ENCODE peak calls at places on chromosomes 1 and 21, in five cellular contexts. T is GM12878, K is SK-N-SH, F is HepG2, S is K562. O is an unnamed sample.

GRCh38 chr21:41507521-41508414 is at the start of gene TMPRSS2:
- DNase-seq in F (no peak), K (no peak), T (no peak), S (no peak), O (no peak)

GRCh38 chr1:32893198-32894018 is 7.1 kb downstream of the HPCA start:
- DNase-seq in S (peak), T (no peak), K (peak), F (no peak), O (no peak)

GRCh38 chr1:237074371-237075117 is 32.6 kb downstream of the RYR2 start:
- DNase-seq in F (no peak), S (no peak), K (no peak), T (no peak), O (no peak)

GRCh38 chr1:185238447-185238846 is 78.6 kb downstream of the IVNS1ABP start:
- DNase-seq in S (no peak), F (no peak), T (no peak), K (no peak), O (no peak)

GRCh38 chr1:148318123-148318899 is 164.8 kb downstream of the PPIAL4G start:
- DNase-seq in T (peak), F (no peak), S (no peak), K (no peak), O (peak)

GRCh38 chr1:18929686-18930085 is 26.8 kb downstream of the IFFO2 start:
- DNase-seq in T (no peak), F (no peak), S (no peak), K (no peak), O (no peak)

GRCh38 chr1:174626031-174627020 is 178.6 kb downstream of the GPR52 start:
- DNase-seq in F (no peak), K (no peak), S (no peak), T (no peak), O (no peak)

GRCh38 chr1:245222931-245223330 is 68.1 kb downstream of the KIF26B start:
- DNase-seq in T (no peak), K (peak), F (no peak), S (no peak), O (no peak)

GRCh38 chr1:226603976-226604845 is 55.6 kb downstream of the STUM start:
- DNase-seq in S (no peak), F (no peak), K (no peak), T (no peak), O (no peak)

GRCh38 chr1:156154317-156154749 is 948 bp downstream of the SEMA4A start:
- DNase-seq in K (no peak), S (no peak), F (no peak), T (peak), O (peak)

GRCh38 chr1:50974618-50974935 is 4.5 kb downstream of the CDKN2C start:
- DNase-seq in T (no peak), S (no peak), K (no peak), F (no peak), O (no peak)

GRCh38 chr1:150613061-150613920 is 16.1 kb downstream of the ENSA start:
- DNase-seq in T (peak), S (peak), F (peak), K (no peak), O (peak)

GRCh38 chr1:223706077-223706988 is 6.0 kb upstream of the CAPN2 start:
- DNase-seq in S (no peak), K (no peak), F (peak), T (no peak), O (no peak)

GRCh38 chr1:23194119-23194984 is 22.9 kb downstream of the HTR1D start:
- DNase-seq in S (no peak), F (no peak), K (no peak), T (no peak), O (no peak)

GRCh38 chr1:163307479-163308171 is 14.1 kb upstream of the NUF2 start:
- DNase-seq in K (no peak), F (no peak), S (no peak), T (no peak), O (no peak)

GRCh38 chr1:170910273-170910672 is 25.1 kb upstream of the MROH9 start:
- DNase-seq in F (no peak), S (no peak), K (no peak), T (no peak), O (no peak)

GRCh38 chr1:17700363-17700762 is 54.8 kb upstream of the ACTL8 start:
- DNase-seq in T (no peak), S (no peak), K (no peak), F (no peak), O (no peak)

GRCh38 chr1:106055900-106056299 is 1000.6 kb upstream of the PRMT6 start:
- DNase-seq in K (no peak), T (no peak), F (no peak), S (no peak), O (no peak)

GRCh38 chr1:62608905-62609304 is 11.6 kb downstream of the ANGPTL3 start:
- DNase-seq in K (no peak), S (no peak), F (peak), T (no peak), O (no peak)

GRCh38 chr1:44650159-44650831 is 24.0 kb downstream of the TMEM53 start:
- DNase-seq in T (no peak), F (no peak), K (peak), S (no peak), O (no peak)

GRCh38 chr1:81802601-81803422 is 2.1 kb downstream of the ADGRL2 start:
- DNase-seq in T (no peak), S (no peak), F (no peak), K (peak), O (no peak)

GRCh38 chr1:64745181-64745985 is 508 bp downstream of the RAVER2 start:
- DNase-seq in T (no peak), S (peak), K (peak), F (peak), O (peak)

GRCh38 chr1:119220980-119221379 is 80.5 kb upstream of the WARS2 start:
- DNase-seq in T (no peak), K (no peak), S (no peak), F (no peak), O (no peak)

GRCh38 chr1:245336149-245336983 is 181.6 kb downstream of the KIF26B start:
- DNase-seq in K (no peak), S (no peak), F (no peak), T (no peak), O (no peak)

GRCh38 chr21:43603641-43604504 is 55.4 kb downstream of the HSF2BP start:
- DNase-seq in S (peak), K (peak), T (no peak), F (peak), O (no peak)

GRCh38 chr1:239218296-239218695 is 168.1 kb upstream of the CHRM3 start:
- DNase-seq in K (no peak), S (no peak), F (no peak), T (no peak), O (no peak)

GRCh38 chr1:160834945-160835565 is 27.6 kb downstream of the CD244 start:
- DNase-seq in S (peak), K (peak), T (no peak), F (peak), O (peak)

GRCh38 chr21:38806942-38807284 is 1.2 kb downstream of the ETS2 start:
- DNase-seq in T (no peak), K (peak), S (peak), F (no peak), O (no peak)

GRCh38 chr1:88134983-88135921 is 548.8 kb upstream of the PKN2 start:
- DNase-seq in S (no peak), K (no peak), F (no peak), T (no peak), O (no peak)

GRCh38 chr1:171743014-171743870 is 1.4 kb upstream of the VAMP4 start:
- DNase-seq in F (no peak), S (peak), K (no peak), T (no peak), O (peak)

GRCh38 chr1:200938955-200939354 is 44.3 kb downstream of the INAVA start:
- DNase-seq in F (no peak), S (no peak), K (no peak), T (no peak), O (peak)

GRCh38 chr1:39086386-39087108 is 60.4 kb downstream of the NDUFS5 start:
- DNase-seq in F (no peak), T (no peak), S (peak), K (no peak), O (no peak)

GRCh38 chr1:153962088-153963029 is 978 bp downstream of the SLC39A1 start:
- DNase-seq in K (no peak), S (peak), F (peak), T (no peak), O (peak)

GRCh38 chr21:33071878-33072306 is 2.0 kb downstream of the OLIG1 start:
- DNase-seq in F (no peak), S (no peak), T (no peak), K (no peak), O (no peak)

GRCh38 chr1:65265296-65266271 is 43.8 kb upstream of the DNAJC6 start:
- DNase-seq in T (no peak), S (no peak), F (peak), K (peak), O (no peak)

GRCh38 chr1:8517579-8518489 is 199.9 kb downstream of the SLC45A1 start:
- DNase-seq in S (peak), T (no peak), F (no peak), K (no peak), O (no peak)

GRCh38 chr21:24112020-24112419 is 1495.3 kb downstream of the MRPL39 start:
- DNase-seq in F (no peak), S (no peak), T (no peak), K (no peak), O (no peak)

GRCh38 chr1:5856246-5856815 is 135.9 kb downstream of the NPHP4 start:
- DNase-seq in T (no peak), S (peak), K (no peak), F (peak), O (no peak)

GRCh38 chr1:5857011-5857410 is 135.2 kb downstream of the NPHP4 start:
- DNase-seq in T (no peak), F (no peak), S (no peak), K (no peak), O (no peak)

GRCh38 chr1:5858246-5858645 is 134.0 kb downstream of the NPHP4 start:
- DNase-seq in T (no peak), S (no peak), K (no peak), F (no peak), O (no peak)

GRCh38 chr1:5858844-5859407 is 133.3 kb downstream of the NPHP4 start:
- DNase-seq in S (no peak), T (no peak), F (no peak), K (peak), O (no peak)

GRCh38 chr1:5857508-5858090 is 134.6 kb downstream of the NPHP4 start:
- DNase-seq in S (no peak), T (no peak), K (peak), F (no peak), O (no peak)
- TF ChIP-seq REST in S (no peak), T (no peak), K (no peak), F (no peak), O (no peak)

DNA sequence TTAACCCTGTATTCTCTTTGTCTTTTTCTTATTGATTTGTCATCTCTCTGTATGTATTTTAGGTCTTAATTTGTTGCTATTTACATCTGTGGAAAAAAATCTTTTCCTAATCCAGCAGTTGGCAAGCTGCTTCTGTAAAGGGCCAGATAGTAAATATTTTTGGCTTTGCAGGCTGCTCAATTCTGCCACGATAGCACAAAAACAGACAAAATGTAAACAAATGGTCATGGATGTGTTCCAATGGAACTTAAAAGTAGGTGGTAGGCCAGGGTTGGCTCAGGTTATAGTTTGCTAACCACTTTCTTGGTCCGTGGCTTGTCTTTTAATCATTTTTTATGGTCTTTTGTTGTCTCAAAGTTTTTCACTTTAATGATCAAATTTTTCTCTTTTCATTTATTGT is 371.8 kb downstream of the HHAT start:
- DNase-seq in F (no peak), T (no peak), S (no peak), K (no peak), O (no peak)
- H3K27ac ChIP-seq in F (no peak), T (no peak), S (no peak), K (no peak), O (no peak)

GRCh38 chr1:155083865-155084721 is 5.5 kb downstream of the EFNA3 start:
- DNase-seq in K (peak), F (peak), S (peak), T (no peak), O (peak)
- TF ChIP-seq GABPA in K (no peak), F (no peak), S (no peak), T (no peak), O (no peak)

DNA sequence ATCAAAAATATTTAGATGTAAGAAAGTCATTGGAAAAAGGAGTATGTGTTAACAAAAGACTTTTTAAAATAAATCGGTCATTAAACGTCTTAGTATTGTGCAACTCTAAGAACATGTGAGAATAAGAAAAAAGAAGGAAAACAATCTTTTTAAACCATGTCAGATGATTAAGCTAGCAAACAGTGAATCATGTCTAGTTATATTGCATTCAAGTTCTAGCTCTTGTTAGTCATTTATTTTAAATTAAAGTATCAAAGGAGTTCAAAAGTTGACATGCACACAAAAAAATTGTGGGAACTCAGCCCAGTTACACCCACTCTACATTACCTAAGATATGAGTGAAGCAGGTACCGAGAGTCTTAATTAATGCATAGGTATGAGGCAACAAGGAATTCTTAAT is 9.8 kb downstream of the FRRS1 start:
- DNase-seq in K (no peak), F (no peak), S (no peak), T (no peak), O (no peak)
- TF ChIP-seq REST in K (no peak), F (no peak), S (no peak), T (no peak), O (no peak)

DNA sequence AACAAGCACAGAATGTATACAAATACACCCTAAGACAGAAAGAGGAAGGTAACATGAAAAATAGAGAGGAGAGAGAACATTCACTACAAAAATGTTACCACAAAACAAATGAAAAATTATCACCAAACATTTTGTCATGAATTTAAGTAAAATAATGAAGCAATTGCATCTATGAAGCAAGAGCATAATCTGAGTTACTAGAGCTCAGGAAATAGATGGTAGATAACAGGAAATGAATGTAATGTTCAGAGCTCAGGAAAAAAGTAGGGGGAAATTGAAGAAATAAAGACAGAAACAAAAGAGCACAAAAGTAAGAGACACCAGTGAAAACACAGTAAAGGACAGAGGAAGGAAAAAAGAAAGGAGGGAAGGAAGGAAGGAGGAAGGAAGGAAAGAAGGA is 19.4 kb downstream of the SEC16B start:
- DNase-seq in K (no peak), T (no peak), S (no peak), F (no peak), O (no peak)
- H3K27ac ChIP-seq in K (no peak), T (no peak), S (no peak), F (no peak), O (no peak)

GRCh38 chr1:24551910-24552571 is 3.8 kb upstream of the NCMAP start:
- DNase-seq in T (no peak), S (no peak), K (peak), F (peak), O (no peak)
- TF ChIP-seq GABPA in T (no peak), S (no peak), K (no peak), F (no peak), O (no peak)

GRCh38 chr1:221097479-221098281 is 218.4 kb downstream of the HLX start:
- DNase-seq in T (no peak), S (no peak), K (no peak), F (no peak), O (peak)
- TF ChIP-seq REST in T (no peak), S (no peak), K (no peak), F (no peak), O (peak)

DNA sequence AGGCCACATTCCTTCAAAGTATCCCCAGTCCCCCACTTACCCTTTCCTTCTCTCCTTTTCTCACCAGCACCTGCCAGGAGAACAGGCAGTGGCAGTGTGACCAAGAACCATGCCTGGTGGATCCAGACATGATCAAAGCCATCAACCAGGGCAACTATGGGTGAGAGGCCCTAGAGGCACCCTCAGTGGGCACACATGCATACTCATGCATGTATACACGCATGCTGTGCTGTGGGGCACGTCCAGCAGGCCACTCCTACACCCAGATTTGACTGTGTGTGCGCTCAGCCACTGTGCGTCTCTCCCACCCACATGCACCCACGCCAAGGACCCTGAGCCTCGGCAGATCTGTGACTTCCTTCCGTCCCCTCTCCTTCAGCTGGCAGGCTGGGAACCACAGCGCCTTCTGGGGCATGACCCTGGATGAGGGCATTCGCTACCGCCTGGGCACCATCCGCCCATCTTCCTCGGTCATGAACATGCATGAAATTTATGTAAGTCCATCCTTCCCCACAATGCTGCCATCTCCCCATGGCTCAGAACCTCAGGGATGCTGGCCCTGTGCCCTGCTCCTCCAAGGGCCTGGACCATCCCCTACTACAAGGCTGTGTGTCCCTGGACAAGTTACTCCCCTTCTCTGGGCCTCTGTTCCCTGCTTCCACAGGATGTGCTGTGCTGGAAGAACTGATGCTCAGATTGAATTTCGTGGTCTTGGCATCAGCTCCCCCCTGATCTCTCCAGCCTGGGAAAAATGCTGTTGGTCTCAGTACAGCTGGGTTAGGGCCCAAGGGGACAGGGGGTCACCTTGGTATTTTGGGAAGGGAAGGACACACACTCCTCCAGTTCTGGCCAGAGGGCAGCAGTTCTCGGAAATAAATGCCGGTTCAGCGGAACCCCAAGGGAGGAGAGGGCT is 7.0 kb downstream of the TINAGL1 start:
- DNase-seq in K (no peak), F (no peak), S (no peak), T (no peak), O (no peak)
- H3K27ac ChIP-seq in K (no peak), F (no peak), S (no peak), T (no peak), O (no peak)

O was measured in HL-60.